ENCODE peak calls at places on chromosomes 4 and X, in ten cellular contexts. W, R, O, D, T, P, I, M, L and G are unnamed samples.

GRCh38 chr4:13665711-13666660 is 38.5 kb upstream of the BOD1L1 start:
- DNase-seq in L (no peak), M (no peak), O (no peak), R (no peak), I (peak; percentile 21), W (no peak), D (no peak), P (no peak), T (no peak), G (no peak)

GRCh38 chr4:92101609-92102231 is 202.0 kb upstream of the GRID2 start:
- DNase-seq in M (no peak), D (peak; percentile 70), P (no peak), R (no peak), O (no peak), I (peak; percentile 17), L (no peak), T (no peak), W (no peak), G (no peak)

GRCh38 chr4:78768447-78769177 is 7.5 kb upstream of the BMP2K start:
- DNase-seq in L (no peak), D (no peak), T (peak; percentile 15), M (no peak), R (no peak), O (no peak), W (no peak), I (peak; percentile 90), P (no peak), G (no peak)

GRCh38 chr4:106502106-106502699 is 133.6 kb upstream of the GIMD1 start:
- DNase-seq in W (peak; percentile 77), O (no peak), T (peak; percentile 30), R (peak; percentile 61), D (peak; percentile 72), I (peak; percentile 36), M (no peak), P (peak; percentile 27), L (peak; percentile 1), G (no peak)

GRCh38 chrX:425056-425455 is 38.3 kb upstream of the PPP2R3B start:
- DNase-seq in W (no peak), T (no peak), M (no peak), P (no peak), O (no peak), L (no peak), D (no peak), R (no peak), I (no peak), G (no peak)

GRCh38 chr4:128768373-128768996 is 41.0 kb upstream of the JADE1 start:
- DNase-seq in W (peak; percentile 76), T (no peak), P (no peak), D (peak; percentile 78), R (no peak), O (no peak), M (no peak), L (no peak), I (peak; percentile 82), G (no peak)

GRCh38 chrX:55867254-55867653 is 149.7 kb downstream of the RRAGB start:
- DNase-seq in I (peak; percentile 44), R (peak; percentile 1), T (no peak), L (no peak), P (no peak), D (peak; percentile 36), O (no peak), M (no peak), W (no peak), G (no peak)

GRCh38 chr4:3248811-3249661 is at the start of gene MSANTD1:
- DNase-seq in T (no peak), O (no peak), P (no peak), M (no peak), I (peak; percentile 54), D (peak; percentile 26), R (no peak), W (no peak), L (no peak), G (no peak)

GRCh38 chr4:1201851-1202525 is 29.6 kb upstream of the SPON2 start:
- DNase-seq in O (peak; percentile 77), T (no peak), D (no peak), L (peak; percentile 65), W (no peak), R (no peak), M (peak; percentile 63), P (no peak), I (peak; percentile 98), G (peak; percentile 98)

GRCh38 chr4:89712141-89712540 is 124.8 kb downstream of the SNCA start:
- DNase-seq in W (no peak), M (no peak), P (no peak), O (no peak), T (no peak), L (no peak), D (peak; percentile 41), I (peak; percentile 38), R (no peak), G (no peak)

GRCh38 chrX:63764946-63765345 is 20.1 kb downstream of the ARHGEF9 start:
- DNase-seq in D (no peak), M (no peak), T (peak; percentile 10), I (peak; percentile 23), W (no peak), O (no peak), P (no peak), R (no peak), L (no peak), G (no peak)

GRCh38 chr4:154626793-154627484 is 14.5 kb upstream of the FGG start:
- DNase-seq in M (no peak), L (peak; percentile 21), W (peak; percentile 87), R (peak; percentile 86), I (peak; percentile 63), P (peak; percentile 39), T (peak; percentile 53), D (peak; percentile 16), O (peak; percentile 48), G (no peak)

GRCh38 chr4:127632420-127633403 is at the start of gene INTU:
- DNase-seq in O (peak; percentile 94), I (peak; percentile 99), W (peak; percentile 98), D (peak; percentile 95), R (peak; percentile 86), T (peak; percentile 96), P (peak; percentile 87), M (no peak), L (no peak), G (no peak)

GRCh38 chr4:185256444-185256843 is 47.0 kb downstream of the SNX25 start:
- DNase-seq in P (no peak), D (peak; percentile 48), I (peak; percentile 90), T (peak; percentile 21), M (no peak), O (no peak), R (no peak), W (no peak), L (no peak), G (no peak)

GRCh38 chr4:137387924-137388323 is 144.4 kb downstream of the PCDH18 start:
- DNase-seq in W (no peak), D (peak; percentile 89), O (no peak), T (peak; percentile 44), I (peak; percentile 77), L (no peak), P (no peak), R (no peak), M (no peak), G (no peak)

GRCh38 chr4:6343950-6344408 is 74.3 kb downstream of the WFS1 start:
- DNase-seq in T (peak; percentile 71), L (no peak), O (no peak), D (peak; percentile 54), M (no peak), R (peak; percentile 68), I (peak; percentile 69), P (no peak), W (no peak), G (no peak)

GRCh38 chr4:40334591-40335507 is at the start of gene CHRNA9:
- DNase-seq in P (no peak), D (no peak), M (no peak), T (no peak), W (peak; percentile 47), R (no peak), I (no peak), L (no peak), O (no peak), G (no peak)

GRCh38 chr4:157040380-157040779 is 35.6 kb upstream of the GLRB start:
- DNase-seq in P (no peak), I (no peak), D (peak; percentile 60), M (no peak), T (no peak), O (no peak), W (no peak), L (no peak), R (no peak), G (no peak)

GRCh38 chrX:44431206-44431605 is 87.7 kb upstream of the EFHC2 start:
- DNase-seq in I (peak; percentile 28), R (peak; percentile 28), M (no peak), T (peak; percentile 7), D (no peak), P (no peak), L (no peak), W (no peak), O (no peak), G (no peak)

GRCh38 chr4:71860643-71861042 is 76.8 kb upstream of the GC start:
- DNase-seq in R (no peak), P (peak; percentile 33), I (no peak), L (no peak), M (no peak), D (no peak), O (no peak), T (no peak), W (peak; percentile 30), G (no peak)

GRCh38 chr4:150164055-150164454 is 85.8 kb downstream of the DCLK2 start:
- DNase-seq in L (no peak), T (peak; percentile 39), P (no peak), D (peak; percentile 26), O (no peak), M (no peak), W (no peak), R (no peak), I (no peak), G (no peak)

GRCh38 chrX:19683358-19683757 is 168.1 kb upstream of the MAP3K15 start:
- DNase-seq in D (peak; percentile 52), L (no peak), I (no peak), R (no peak), O (no peak), T (no peak), P (no peak), W (no peak), M (no peak), G (no peak)

GRCh38 chrX:9788908-9789307 is 2.7 kb downstream of the SHROOM2 start:
- DNase-seq in W (no peak), O (no peak), L (no peak), R (peak; percentile 22), M (no peak), T (no peak), D (no peak), P (no peak), I (peak; percentile 27), G (no peak)

GRCh38 chr4:100576570-100576969 is 58.7 kb upstream of the EMCN start:
- DNase-seq in L (no peak), M (no peak), P (no peak), I (no peak), W (no peak), R (no peak), D (no peak), O (no peak), T (no peak), G (no peak)